ENCODE peak calls at places on chromosome 7, in eight cellular contexts. D is T-helper 1 cell; Q is AG09309; A is fibroblast of the aortic adventitia; O is Right ventricle myocardium superior; Z is substantia nigra; P is stimulated activated CD4-positive, alpha-beta T cell treated with anti-CD3 and anti-CD28 coated beads, Interleukin-12 subunit alpha, Interleukin-12 subunit beta, amount 100 ng/mL, for 4 hours; E is activated gamma-delta T cell treated with anti-CD3 and anti-CD28 coated beads, Interleukin-2, amount 50 U/mL, for 16 hours. Y is an unnamed sample.

GRCh38 chr7:78073470-78074382 is 275.2 kb downstream of the PHTF2 start:
- DNase-seq in D (no peak), Q (no peak), A (no peak), O (no peak), Z (no peak), P (no peak), E (no peak), Y (no peak)

GRCh38 chr7:128757203-128757602 is 18.0 kb downstream of the CALU start:
- DNase-seq in D (no peak), Q (no peak), A (no peak), O (no peak), Z (no peak), P (no peak), E (no peak), Y (no peak)

GRCh38 chr7:26182283-26182682 is 18.3 kb downstream of the HNRNPA2B1 start:
- DNase-seq in D (no peak), Q (no peak), A (no peak), O (no peak), Z (no peak), P (no peak), E (no peak), Y (no peak)

GRCh38 chr7:106460792-106461254 is 176.0 kb upstream of the NAMPT start:
- DNase-seq in D (no peak), Q (no peak), A (peak; percentile 9), O (no peak), Z (no peak), P (no peak), E (no peak), Y (no peak)

GRCh38 chr7:100465702-100466311 is 1.7 kb upstream of the SPACDR start:
- DNase-seq in D (no peak), Q (no peak), A (peak; percentile 69), O (peak; percentile 89), Z (peak; percentile 84), P (no peak), E (no peak), Y (peak; percentile 90)

GRCh38 chr7:74587435-74588126 is 69.9 kb upstream of the GTF2I start:
- DNase-seq in D (no peak), Q (peak; percentile 37), A (peak; percentile 92), O (peak; percentile 93), Z (peak; percentile 29), P (no peak), E (no peak), Y (no peak)

GRCh38 chr7:13257661-13258060 is 570.2 kb downstream of the ARL4A start:
- DNase-seq in D (no peak), Q (no peak), A (no peak), O (no peak), Z (no peak), P (no peak), E (no peak), Y (no peak)

GRCh38 chr7:151796871-151797270 is 80.0 kb downstream of the PRKAG2 start:
- DNase-seq in D (no peak), Q (no peak), A (no peak), O (peak; percentile 46), Z (no peak), P (no peak), E (no peak), Y (no peak)

GRCh38 chr7:21675255-21675654 is 132.4 kb downstream of the DNAH11 start:
- DNase-seq in D (no peak), Q (no peak), A (no peak), O (no peak), Z (no peak), P (no peak), E (no peak), Y (no peak)

GRCh38 chr7:140640060-140640611 is 477 bp downstream of the DENND2A start:
- DNase-seq in D (no peak), Q (no peak), A (peak; percentile 32), O (peak; percentile 68), Z (peak; percentile 19), P (peak; percentile 7), E (no peak), Y (peak; percentile 41)

GRCh38 chr7:130363156-130363847 is 17.0 kb upstream of the CPA1 start:
- DNase-seq in D (no peak), Q (peak; percentile 89), A (peak; percentile 93), O (no peak), Z (no peak), P (no peak), E (no peak), Y (no peak)

GRCh38 chr7:67854236-67854635 is 857.6 kb downstream of the TYW1 start:
- DNase-seq in D (no peak), Q (no peak), A (no peak), O (no peak), Z (no peak), P (no peak), E (no peak), Y (no peak)

GRCh38 chr7:98248156-98248555 is 3.9 kb downstream of the TECPR1 start:
- DNase-seq in D (no peak), Q (no peak), A (no peak), O (no peak), Z (no peak), P (no peak), E (no peak), Y (no peak)

Y was measured in nucleus accumbens.